ENCODE peak calls at places on chromosomes 3 and 15, in four cellular contexts. One of them, this sample, is unnamed.

GRCh38 chr15:85831415-85832113 is 36.8 kb upstream of the KLHL25 start:
- DNase-seq in pancreas: peak; percentile 54
- DNase-seq in mammary epithelial cell: peak; percentile 25
- DNase-seq in HL-60: no peak
- DNase-seq in this sample: no peak

GRCh38 chr15:100759698-100760356 is 119.8 kb upstream of the ALDH1A3 start:
- DNase-seq in HL-60: no peak
- DNase-seq in mammary epithelial cell: peak; percentile 76
- DNase-seq in pancreas: no peak
- DNase-seq in this sample: peak; percentile 69

GRCh38 chr15:48345516-48345915 is 14.3 kb downstream of the DUT start:
- DNase-seq in pancreas: no peak
- DNase-seq in HL-60: no peak
- DNase-seq in mammary epithelial cell: no peak
- DNase-seq in this sample: no peak

GRCh38 chr3:197891-198491 is 1.4 kb downstream of the CHL1 start:
- DNase-seq in HL-60: no peak
- DNase-seq in mammary epithelial cell: no peak
- DNase-seq in pancreas: no peak
- DNase-seq in this sample: no peak

GRCh38 chr3:14145236-14145635 is 20.4 kb downstream of the TMEM43 start:
- DNase-seq in pancreas: no peak
- DNase-seq in HL-60: no peak
- DNase-seq in mammary epithelial cell: no peak
- DNase-seq in this sample: no peak

GRCh38 chr15:60362318-60363023 is 35.3 kb downstream of the ANXA2 start:
- DNase-seq in HL-60: no peak
- DNase-seq in mammary epithelial cell: peak; percentile 77
- DNase-seq in pancreas: no peak
- DNase-seq in this sample: no peak

GRCh38 chr3:109432833-109433232 is 95.5 kb upstream of the DPPA4 start:
- DNase-seq in mammary epithelial cell: no peak
- DNase-seq in HL-60: no peak
- DNase-seq in pancreas: no peak
- DNase-seq in this sample: no peak

GRCh38 chr3:149657796-149658443 is at the start of gene WWTR1:
- DNase-seq in HL-60: no peak
- DNase-seq in pancreas: peak; percentile 86
- DNase-seq in mammary epithelial cell: peak; percentile 96
- DNase-seq in this sample: no peak

GRCh38 chr3:71859128-71859519 is 74.2 kb upstream of the PROK2 start:
- DNase-seq in pancreas: peak; percentile 7
- DNase-seq in mammary epithelial cell: peak; percentile 49
- DNase-seq in HL-60: peak; percentile 91
- DNase-seq in this sample: no peak

GRCh38 chr3:149235599-149236424 is 14.2 kb upstream of the CP start:
- DNase-seq in HL-60: no peak
- DNase-seq in mammary epithelial cell: no peak
- DNase-seq in pancreas: no peak
- DNase-seq in this sample: no peak

GRCh38 chr3:50237133-50237651 is 1.2 kb downstream of the GNAI2 start:
- DNase-seq in pancreas: no peak
- DNase-seq in mammary epithelial cell: peak; percentile 41
- DNase-seq in HL-60: peak; percentile 59
- DNase-seq in this sample: no peak

GRCh38 chr15:55589297-55589696 is 1.2 kb upstream of the PYGO1 start:
- DNase-seq in mammary epithelial cell: no peak
- DNase-seq in HL-60: no peak
- DNase-seq in pancreas: no peak
- DNase-seq in this sample: no peak

GRCh38 chr15:55588070-55588817 is at the start of gene PYGO1:
- DNase-seq in mammary epithelial cell: peak; percentile 34
- DNase-seq in pancreas: peak; percentile 42
- DNase-seq in HL-60: peak; percentile 59
- DNase-seq in this sample: no peak

GRCh38 chr15:55587321-55588069 is 650 bp downstream of the PYGO1 start:
- DNase-seq in HL-60: peak; percentile 4
- DNase-seq in pancreas: peak; percentile 29
- DNase-seq in mammary epithelial cell: peak; percentile 21
- DNase-seq in this sample: no peak

GRCh38 chr15:55586808-55587207 is 1.3 kb downstream of the PYGO1 start:
- DNase-seq in mammary epithelial cell: no peak
- DNase-seq in HL-60: no peak
- DNase-seq in pancreas: no peak
- DNase-seq in this sample: no peak

DNA sequence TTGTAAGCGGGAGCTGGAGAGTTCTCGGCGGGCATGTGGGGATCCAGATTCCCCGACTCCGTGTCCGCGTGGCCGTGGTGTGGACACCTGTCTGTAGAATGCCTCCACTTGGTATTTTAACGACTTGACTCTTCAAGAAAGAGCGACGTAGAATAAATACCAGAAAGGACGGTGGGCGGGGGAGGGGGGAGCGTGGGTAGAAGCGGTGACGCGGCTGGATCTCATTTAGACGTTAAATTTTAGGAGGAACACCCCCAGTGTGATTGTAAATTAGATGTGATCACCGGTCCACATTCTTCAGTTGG is 625 bp upstream of the PYGO1 start:
- DNase-seq in HL-60: no peak
- DNase-seq in mammary epithelial cell: no peak
- DNase-seq in pancreas: peak; percentile 2
- DNase-seq in this sample: no peak
- H3K27ac ChIP-seq in HL-60: no peak overlapping the region
- H3K27ac ChIP-seq in mammary epithelial cell: no peak overlapping the region
- H3K27ac ChIP-seq in pancreas: no peak overlapping the region
- H3K27ac ChIP-seq in this sample: no peak overlapping the region

GRCh38 chr15:66389098-66389858 is 2.6 kb downstream of the MAP2K1 start:
- DNase-seq in mammary epithelial cell: peak; percentile 8
- DNase-seq in HL-60: no peak
- DNase-seq in pancreas: no peak
- DNase-seq in this sample: no peak
- H3K27ac ChIP-seq in mammary epithelial cell: peak overlapping the region; percentile 89
- H3K27ac ChIP-seq in HL-60: no peak overlapping the region
- H3K27ac ChIP-seq in pancreas: no peak overlapping the region
- H3K27ac ChIP-seq in this sample: peak overlapping the region; percentile 96

GRCh38 chr3:20049275-20049674 is 9.0 kb downstream of the KAT2B start:
- DNase-seq in pancreas: no peak
- DNase-seq in HL-60: no peak
- DNase-seq in mammary epithelial cell: no peak
- DNase-seq in this sample: no peak

GRCh38 chr3:20046556-20046955 is 6.3 kb downstream of the KAT2B start:
- DNase-seq in pancreas: no peak
- DNase-seq in HL-60: no peak
- DNase-seq in mammary epithelial cell: no peak
- DNase-seq in this sample: no peak

GRCh38 chr3:20051123-20051806 is 11.0 kb downstream of the KAT2B start:
- DNase-seq in HL-60: no peak
- DNase-seq in pancreas: no peak
- DNase-seq in mammary epithelial cell: no peak
- DNase-seq in this sample: no peak

GRCh38 chr3:20047341-20047779 is 7.1 kb downstream of the KAT2B start:
- DNase-seq in HL-60: no peak
- DNase-seq in pancreas: no peak
- DNase-seq in mammary epithelial cell: no peak
- DNase-seq in this sample: no peak

GRCh38 chr3:20047940-20048339 is 7.7 kb downstream of the KAT2B start:
- DNase-seq in pancreas: no peak
- DNase-seq in mammary epithelial cell: no peak
- DNase-seq in HL-60: no peak
- DNase-seq in this sample: no peak
- H3K27ac ChIP-seq in pancreas: no peak overlapping the region
- H3K27ac ChIP-seq in mammary epithelial cell: no peak overlapping the region
- H3K27ac ChIP-seq in HL-60: peak overlapping the region; percentile 26
- H3K27ac ChIP-seq in this sample: no peak overlapping the region

GRCh38 chr3:4512895-4513616 is 19.9 kb downstream of the ITPR1 start:
- DNase-seq in mammary epithelial cell: no peak
- DNase-seq in pancreas: no peak
- DNase-seq in HL-60: no peak
- DNase-seq in this sample: no peak
- H3K27ac ChIP-seq in mammary epithelial cell: no peak overlapping the region
- H3K27ac ChIP-seq in pancreas: no peak overlapping the region
- H3K27ac ChIP-seq in HL-60: no peak overlapping the region
- H3K27ac ChIP-seq in this sample: no peak overlapping the region

GRCh38 chr3:31077826-31078225 is 183.4 kb upstream of the GADL1 start:
- DNase-seq in mammary epithelial cell: peak; percentile 55
- DNase-seq in pancreas: no peak
- DNase-seq in HL-60: no peak
- DNase-seq in this sample: no peak
- H3K27ac ChIP-seq in mammary epithelial cell: peak overlapping the region; percentile 24
- H3K27ac ChIP-seq in pancreas: no peak overlapping the region
- H3K27ac ChIP-seq in HL-60: no peak overlapping the region
- H3K27ac ChIP-seq in this sample: peak overlapping the region; percentile 69

DNA sequence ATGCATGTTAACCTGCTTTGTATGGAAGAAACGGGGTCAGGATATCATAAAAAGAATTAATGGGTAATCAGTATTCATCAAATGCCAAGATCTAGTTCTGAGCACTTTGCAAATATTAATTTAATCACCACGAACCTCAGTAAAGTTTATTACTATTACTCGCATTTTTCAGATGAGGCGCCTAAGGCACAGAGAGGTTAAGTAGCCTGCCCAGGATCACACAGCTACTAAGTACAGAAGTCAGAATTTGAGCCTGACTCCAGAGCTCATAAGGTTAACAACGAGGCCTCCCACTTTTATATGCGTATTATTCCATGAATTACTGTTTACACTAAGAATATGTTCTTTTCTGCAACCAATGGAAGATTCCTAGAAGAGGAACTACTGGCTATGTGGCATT is 109.6 kb upstream of the KLF13 start:
- DNase-seq in pancreas: no peak
- DNase-seq in HL-60: no peak
- DNase-seq in mammary epithelial cell: no peak
- DNase-seq in this sample: no peak
- H3K27ac ChIP-seq in pancreas: peak overlapping the region; percentile 91
- H3K27ac ChIP-seq in HL-60: peak overlapping the region; percentile 92
- H3K27ac ChIP-seq in mammary epithelial cell: no peak overlapping the region
- H3K27ac ChIP-seq in this sample: peak overlapping the region; percentile 80

DNA sequence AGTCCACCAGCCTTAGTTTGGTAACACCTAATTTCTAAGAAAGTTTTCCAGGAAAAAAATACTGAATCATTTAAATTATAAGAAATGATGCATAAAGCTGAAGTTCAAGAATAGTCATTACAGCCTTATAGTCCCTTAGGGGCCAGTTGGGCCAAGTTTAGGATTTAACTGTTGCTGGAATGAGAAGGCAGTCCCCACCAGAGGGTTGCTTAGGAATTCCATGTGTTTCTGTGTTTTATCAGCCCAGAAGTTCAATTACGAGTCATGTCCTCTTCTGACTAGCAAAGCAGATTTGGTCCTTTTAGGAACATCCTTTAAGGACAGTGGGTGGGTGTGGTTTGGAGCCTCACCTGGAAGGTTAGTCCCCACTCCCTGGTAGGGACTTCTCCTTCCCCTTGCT is 57.0 kb upstream of the NR2E3 start:
- DNase-seq in HL-60: no peak
- DNase-seq in mammary epithelial cell: peak; percentile 17
- DNase-seq in pancreas: no peak
- DNase-seq in this sample: no peak
- H3K27ac ChIP-seq in HL-60: no peak overlapping the region
- H3K27ac ChIP-seq in mammary epithelial cell: no peak overlapping the region
- H3K27ac ChIP-seq in pancreas: no peak overlapping the region
- H3K27ac ChIP-seq in this sample: peak overlapping the region; percentile 76

GRCh38 chr3:9339750-9340449 is 23.0 kb upstream of the THUMPD3 start:
- DNase-seq in mammary epithelial cell: no peak
- DNase-seq in pancreas: no peak
- DNase-seq in HL-60: no peak
- DNase-seq in this sample: no peak
- H3K27ac ChIP-seq in mammary epithelial cell: peak overlapping the region; percentile 25
- H3K27ac ChIP-seq in pancreas: peak overlapping the region; percentile 48
- H3K27ac ChIP-seq in HL-60: no peak overlapping the region
- H3K27ac ChIP-seq in this sample: peak overlapping the region; percentile 37

DNA sequence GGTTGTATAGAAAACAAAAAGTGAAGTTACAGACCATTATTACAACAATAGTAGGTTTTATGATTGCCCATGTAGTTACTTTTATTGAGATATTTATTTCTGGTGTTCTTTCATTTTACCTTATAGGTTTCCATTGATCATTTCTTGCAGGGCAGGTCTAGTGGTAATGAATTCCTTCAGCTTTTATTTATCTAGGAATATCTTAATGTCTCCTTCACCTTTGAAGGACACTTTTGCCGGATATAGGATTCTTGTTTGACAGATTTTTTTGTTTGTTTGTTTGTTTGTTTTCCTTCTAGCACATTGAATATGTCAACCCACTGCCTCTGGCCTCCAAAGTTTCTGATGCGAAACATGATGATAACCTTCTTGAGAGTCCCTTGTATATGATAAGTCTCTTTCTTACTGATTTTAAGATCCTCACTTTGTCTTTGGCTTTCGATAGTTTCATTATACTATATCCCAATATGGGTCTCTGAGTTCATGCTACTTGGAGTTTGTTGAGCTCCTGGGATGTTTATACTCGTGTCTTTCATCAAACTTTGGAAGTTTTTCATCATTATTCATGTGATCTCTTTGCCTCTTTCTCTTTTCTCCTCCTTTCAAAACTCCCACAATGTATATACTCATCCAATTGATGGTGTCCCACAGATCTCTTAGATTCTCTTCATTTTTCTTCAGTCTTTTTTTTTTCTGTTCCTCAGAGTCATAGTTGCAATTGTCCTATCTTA is 62.8 kb downstream of the GLCE start:
- DNase-seq in pancreas: no peak
- DNase-seq in HL-60: no peak
- DNase-seq in mammary epithelial cell: no peak
- DNase-seq in this sample: no peak
- H3K27ac ChIP-seq in pancreas: no peak overlapping the region
- H3K27ac ChIP-seq in HL-60: no peak overlapping the region
- H3K27ac ChIP-seq in mammary epithelial cell: no peak overlapping the region
- H3K27ac ChIP-seq in this sample: no peak overlapping the region

This sample was measured in epithelial cell of prostate.